ENCODE peak calls at places on chromosomes 5 and 9, in four cellular contexts. One of them, this sample, is unnamed.

GRCh38 chr5:80184235-80185023 is 71.4 kb downstream of the SERINC5 start:
- DNase-seq in NCI-H2171: peak
- DNase-seq in T-helper 2 cell: no peak
- DNase-seq in HTR-8/SVneo: no peak
- DNase-seq in this sample: no peak

GRCh38 chr9:77816641-77817341 is 168.7 kb upstream of the GNA14 start:
- DNase-seq in NCI-H2171: no peak
- DNase-seq in T-helper 2 cell: no peak
- DNase-seq in HTR-8/SVneo: no peak
- DNase-seq in this sample: no peak

GRCh38 chr9:27394154-27394825 is 97.3 kb upstream of the EQTN start:
- DNase-seq in NCI-H2171: no peak
- DNase-seq in T-helper 2 cell: no peak
- DNase-seq in HTR-8/SVneo: no peak
- DNase-seq in this sample: no peak

GRCh38 chr9:1210954-1211353 is 160.8 kb downstream of the DMRT2 start:
- DNase-seq in NCI-H2171: no peak
- DNase-seq in T-helper 2 cell: no peak
- DNase-seq in HTR-8/SVneo: no peak
- DNase-seq in this sample: no peak

GRCh38 chr5:155826947-155827815 is 499.8 kb upstream of the SGCD start:
- DNase-seq in NCI-H2171: no peak
- DNase-seq in T-helper 2 cell: no peak
- DNase-seq in HTR-8/SVneo: no peak
- DNase-seq in this sample: no peak

GRCh38 chr9:16294371-16294770 is 576.1 kb downstream of the BNC2 start:
- DNase-seq in NCI-H2171: no peak
- DNase-seq in T-helper 2 cell: no peak
- DNase-seq in HTR-8/SVneo: no peak
- DNase-seq in this sample: no peak

GRCh38 chr9:116475201-116475600 is 211.9 kb upstream of the TRIM32 start:
- DNase-seq in NCI-H2171: no peak
- DNase-seq in T-helper 2 cell: no peak
- DNase-seq in HTR-8/SVneo: no peak
- DNase-seq in this sample: no peak

GRCh38 chr5:169627551-169627950 is 9.5 kb upstream of the DOCK2 start:
- DNase-seq in NCI-H2171: no peak
- DNase-seq in T-helper 2 cell: no peak
- DNase-seq in HTR-8/SVneo: no peak
- DNase-seq in this sample: no peak

GRCh38 chr5:89276566-89277305 is 393.8 kb upstream of the MEF2C start:
- DNase-seq in NCI-H2171: no peak
- DNase-seq in T-helper 2 cell: no peak
- DNase-seq in HTR-8/SVneo: no peak
- DNase-seq in this sample: no peak

GRCh38 chr9:132410642-132411041 is 631 bp downstream of the CFAP77 start:
- DNase-seq in NCI-H2171: no peak
- DNase-seq in T-helper 2 cell: no peak
- DNase-seq in HTR-8/SVneo: no peak
- DNase-seq in this sample: no peak

GRCh38 chr5:125446986-125447385 is 700.5 kb upstream of the ZNF608 start:
- DNase-seq in NCI-H2171: no peak
- DNase-seq in T-helper 2 cell: no peak
- DNase-seq in HTR-8/SVneo: no peak
- DNase-seq in this sample: no peak

GRCh38 chr5:10719965-10720364 is 41.1 kb downstream of the DAP start:
- DNase-seq in NCI-H2171: no peak
- DNase-seq in T-helper 2 cell: no peak
- DNase-seq in HTR-8/SVneo: no peak
- DNase-seq in this sample: no peak

GRCh38 chr9:2055203-2055658 is 40.1 kb downstream of the SMARCA2 start:
- DNase-seq in NCI-H2171: no peak
- DNase-seq in T-helper 2 cell: no peak
- DNase-seq in HTR-8/SVneo: no peak
- DNase-seq in this sample: no peak

GRCh38 chr9:89046832-89047231 is 55.6 kb downstream of the S1PR3 start:
- DNase-seq in NCI-H2171: no peak
- DNase-seq in T-helper 2 cell: no peak
- DNase-seq in HTR-8/SVneo: no peak
- DNase-seq in this sample: no peak

GRCh38 chr9:69532359-69532758 is 139.8 kb downstream of the APBA1 start:
- DNase-seq in NCI-H2171: peak
- DNase-seq in T-helper 2 cell: no peak
- DNase-seq in HTR-8/SVneo: no peak
- DNase-seq in this sample: no peak

GRCh38 chr9:127361561-127361960 is 35.4 kb upstream of the SLC2A8 start:
- DNase-seq in NCI-H2171: no peak
- DNase-seq in T-helper 2 cell: no peak
- DNase-seq in HTR-8/SVneo: no peak
- DNase-seq in this sample: no peak

GRCh38 chr5:115430374-115430773 is 114.2 kb downstream of the FEM1C start:
- DNase-seq in NCI-H2171: no peak
- DNase-seq in T-helper 2 cell: no peak
- DNase-seq in HTR-8/SVneo: no peak
- DNase-seq in this sample: no peak

GRCh38 chr9:99419099-99419498 is 197.0 kb downstream of the SEC61B start:
- DNase-seq in NCI-H2171: no peak
- DNase-seq in T-helper 2 cell: no peak
- DNase-seq in HTR-8/SVneo: no peak
- DNase-seq in this sample: no peak

GRCh38 chr9:69822091-69822750 is 1.6 kb downstream of the CFAP95 start:
- DNase-seq in NCI-H2171: no peak
- DNase-seq in T-helper 2 cell: no peak
- DNase-seq in HTR-8/SVneo: peak
- DNase-seq in this sample: no peak

GRCh38 chr5:16695779-16696178 is 79.0 kb upstream of the RETREG1 start:
- DNase-seq in NCI-H2171: no peak
- DNase-seq in T-helper 2 cell: no peak
- DNase-seq in HTR-8/SVneo: no peak
- DNase-seq in this sample: no peak

This sample was measured in ovary.